ENCODE peak calls at places on chromosomes 4 and X, in four cellular contexts. M, V, T and F are unnamed samples.
A peak's percentile ranks its signal among the peaks of the same experiment; 100 is the strongest.

GRCh38 chr4:65918217-65918616 is 247.9 kb upstream of the EPHA5 start:
- DNase-seq in T (no peak), V (no peak), M (peak; percentile 19), F (no peak)

GRCh38 chrX:136031626-136032025 is 46.4 kb downstream of the SLC9A6 start:
- DNase-seq in T (no peak), M (no peak), V (no peak), F (no peak)

GRCh38 chr4:87219648-87220093 is 747 bp downstream of the KLHL8 start:
- DNase-seq in M (no peak), V (peak; percentile 52), T (peak; percentile 69), F (no peak)

GRCh38 chrX:84724576-84724975 is 222.3 kb upstream of the HDX start:
- DNase-seq in M (no peak), V (no peak), T (no peak), F (no peak)

GRCh38 chr4:22514431-22514830 is 1.4 kb downstream of the ADGRA3 start:
- DNase-seq in M (no peak), V (no peak), T (no peak), F (peak; percentile 7)

GRCh38 chr4:155667538-155668511 is 1.2 kb downstream of the GUCY1A1 start:
- DNase-seq in V (no peak), M (no peak), T (no peak), F (peak; percentile 27)

GRCh38 chr4:184280591-184281071 is 63.0 kb upstream of the ENPP6 start:
- DNase-seq in T (peak; percentile 47), V (peak; percentile 64), M (no peak), F (no peak)

GRCh38 chr4:81136161-81136910 is 78.7 kb downstream of the PRKG2 start:
- DNase-seq in T (no peak), V (no peak), M (no peak), F (no peak)

GRCh38 chr4:58435871-58436270 is 1325.7 kb upstream of the IGFBP7 start:
- DNase-seq in V (no peak), M (no peak), T (no peak), F (no peak)

GRCh38 chr4:127309360-127310095 is 323.2 kb upstream of the INTU start:
- DNase-seq in M (no peak), V (no peak), T (no peak), F (no peak)

GRCh38 chr4:2093265-2093664 is 34.1 kb downstream of the NAT8L start:
- DNase-seq in M (no peak), V (no peak), T (no peak), F (no peak)

GRCh38 chrX:110287605-110288004 is 30.3 kb downstream of the AMMECR1 start:
- DNase-seq in V (no peak), T (no peak), M (no peak), F (no peak)

GRCh38 chr4:182090186-182090585 is 153.0 kb upstream of the TENM3 start:
- DNase-seq in T (no peak), V (no peak), M (no peak), F (no peak)

GRCh38 chr4:109967798-109968520 is 55.3 kb downstream of the EGF start:
- DNase-seq in M (no peak), V (no peak), T (no peak), F (no peak)

GRCh38 chr4:141686929-141687328 is 50.5 kb downstream of the IL15 start:
- DNase-seq in M (no peak), V (no peak), T (no peak), F (no peak)